ENCODE peak calls at places on chromosome 15, in nine cellular contexts. B, G, C, P, Y, J, I, V and K are unnamed samples.

GRCh38 chr15:90818251-90819210 is 49.9 kb upstream of the FURIN start:
- DNase-seq in V (no peak), C (no peak), I (no peak), G (no peak), Y (no peak), J (no peak), P (no peak), B (peak; percentile 74), K (peak; percentile 78)

GRCh38 chr15:100537326-100537725 is 8.6 kb upstream of the CERS3 start:
- DNase-seq in J (no peak), Y (no peak), G (no peak), V (no peak), C (no peak), I (no peak), B (no peak), P (no peak), K (no peak)

GRCh38 chr15:98809273-98809672 is 160.9 kb downstream of the IGF1R start:
- DNase-seq in G (no peak), I (no peak), P (no peak), Y (no peak), J (no peak), B (peak; percentile 75), C (no peak), V (no peak), K (no peak)

GRCh38 chr15:40266828-40267304 is 16.0 kb downstream of the ANKRD63 start:
- DNase-seq in B (no peak), P (peak; percentile 98), Y (peak; percentile 94), V (no peak), G (peak; percentile 76), C (peak; percentile 76), J (peak; percentile 94), I (no peak), K (no peak)

GRCh38 chr15:80844011-80844732 is 65.0 kb downstream of the CEMIP start:
- DNase-seq in B (no peak), Y (peak; percentile 35), C (no peak), V (no peak), P (peak; percentile 53), J (peak; percentile 62), I (no peak), G (peak; percentile 28), K (no peak)

GRCh38 chr15:97316362-97316761 is 644.1 kb upstream of the ARRDC4 start:
- DNase-seq in V (no peak), C (no peak), J (no peak), G (no peak), I (no peak), P (no peak), B (no peak), Y (no peak), K (no peak)

GRCh38 chr15:51884517-51885236 is 55.2 kb downstream of the TMOD3 start:
- DNase-seq in J (peak; percentile 26), I (no peak), C (no peak), P (no peak), G (no peak), B (no peak), Y (no peak), V (no peak), K (no peak)

GRCh38 chr15:49988766-49989165 is 130.3 kb downstream of the ATP8B4 start:
- DNase-seq in C (no peak), Y (no peak), B (no peak), P (no peak), I (no peak), V (no peak), J (no peak), G (no peak), K (no peak)

GRCh38 chr15:60408438-60409105 is 10.8 kb upstream of the ANXA2 start:
- DNase-seq in G (peak; percentile 54), I (no peak), P (peak; percentile 77), Y (peak; percentile 90), C (no peak), J (peak; percentile 86), B (no peak), V (no peak), K (no peak)

GRCh38 chr15:81263477-81263876 is 60.5 kb downstream of the STARD5 start:
- DNase-seq in Y (no peak), G (no peak), C (no peak), J (no peak), V (no peak), B (no peak), I (no peak), P (no peak), K (no peak)

GRCh38 chr15:44029940-44030568 is 165.0 kb downstream of the FRMD5 start:
- DNase-seq in G (peak; percentile 36), B (no peak), Y (no peak), V (no peak), P (peak; percentile 69), I (no peak), C (no peak), J (peak; percentile 69), K (no peak)

GRCh38 chr15:83210619-83211018 is 3.0 kb upstream of the HDGFL3 start:
- DNase-seq in J (peak; percentile 16), I (peak; percentile 65), C (peak; percentile 33), V (no peak), Y (peak; percentile 46), P (peak; percentile 45), G (peak; percentile 72), B (no peak), K (peak; percentile 32)

GRCh38 chr15:50003786-50004334 is 115.2 kb downstream of the ATP8B4 start:
- DNase-seq in V (peak; percentile 77), P (peak; percentile 96), C (peak; percentile 93), I (peak; percentile 78), B (peak; percentile 62), G (peak; percentile 82), J (peak; percentile 83), Y (peak; percentile 97), K (peak; percentile 87)

GRCh38 chr15:25242957-25243799 is 195.6 kb downstream of the UBE3A start:
- DNase-seq in C (no peak), J (no peak), P (no peak), I (no peak), V (no peak), Y (no peak), G (no peak), B (peak; percentile 43), K (no peak)

GRCh38 chr15:100279849-100280248 is 61.9 kb downstream of the ADAMTS17 start:
- DNase-seq in V (no peak), Y (no peak), J (no peak), P (no peak), I (no peak), C (no peak), B (no peak), G (no peak), K (no peak)

GRCh38 chr15:90650956-90651689 is 66.0 kb upstream of the BLM start:
- DNase-seq in V (peak; percentile 68), B (no peak), C (no peak), J (no peak), Y (no peak), I (no peak), G (no peak), P (no peak), K (no peak)

GRCh38 chr15:41443275-41443674 is 26.4 kb downstream of the RTF1 start:
- DNase-seq in Y (no peak), G (no peak), I (no peak), J (no peak), V (no peak), P (no peak), C (no peak), B (no peak), K (no peak)

GRCh38 chr15:93854088-93854487 is 377.3 kb upstream of the MCTP2 start:
- DNase-seq in P (no peak), C (no peak), B (no peak), Y (no peak), V (no peak), J (no peak), G (no peak), I (no peak), K (no peak)

GRCh38 chr15:99603828-99604227 is 38.0 kb downstream of the MEF2A start:
- DNase-seq in V (no peak), Y (no peak), I (no peak), B (no peak), C (no peak), J (no peak), P (peak; percentile 32), G (no peak), K (no peak)

GRCh38 chr15:59371458-59372351 is 966 bp downstream of the MYO1E start:
- DNase-seq in Y (peak; percentile 82), I (peak; percentile 39), C (peak; percentile 75), B (peak; percentile 79), P (peak; percentile 25), V (peak; percentile 74), J (peak; percentile 40), G (no peak), K (peak; percentile 88)

GRCh38 chr15:42359249-42359648 is at the start of gene CAPN3:
- DNase-seq in J (no peak), I (no peak), C (no peak), B (no peak), P (no peak), V (no peak), Y (no peak), G (no peak), K (no peak)

GRCh38 chr15:34795267-34796081 is at the start of gene ACTC1:
- DNase-seq in P (peak; percentile 37), J (peak; percentile 72), C (peak; percentile 82), G (no peak), V (no peak), Y (no peak), I (no peak), B (peak; percentile 76), K (peak; percentile 85)

GRCh38 chr15:40235201-40235890 is 3.5 kb upstream of the PAK6 start:
- DNase-seq in B (no peak), P (no peak), G (no peak), Y (no peak), V (no peak), I (no peak), J (no peak), C (no peak), K (peak; percentile 50)

GRCh38 chr15:25717861-25718504 is 145.1 kb downstream of the ATP10A start:
- DNase-seq in I (no peak), C (no peak), B (no peak), J (no peak), P (no peak), Y (no peak), V (no peak), G (no peak), K (no peak)

GRCh38 chr15:92643849-92644815 is 11.4 kb downstream of the FAM174B start:
- DNase-seq in V (no peak), G (no peak), C (no peak), Y (peak; percentile 64), J (no peak), I (no peak), B (no peak), P (no peak), K (no peak)

GRCh38 chr15:66040211-66040892 is 171.1 kb downstream of the RAB11A start:
- DNase-seq in I (no peak), C (no peak), B (no peak), Y (no peak), V (no peak), G (no peak), J (no peak), P (no peak), K (no peak)

GRCh38 chr15:100959066-100960050 is 40.2 kb downstream of the LRRK1 start:
- DNase-seq in V (no peak), P (no peak), Y (no peak), G (no peak), J (no peak), B (no peak), C (no peak), I (no peak), K (no peak)

GRCh38 chr15:78407889-78408640 is 30.0 kb upstream of the IREB2 start:
- DNase-seq in V (no peak), I (no peak), P (no peak), J (no peak), Y (no peak), C (no peak), B (no peak), G (no peak), K (no peak)

GRCh38 chr15:26838742-26839460 is 28.0 kb upstream of the GABRA5 start:
- DNase-seq in J (no peak), P (no peak), G (no peak), I (no peak), Y (peak; percentile 43), B (no peak), C (peak; percentile 14), V (no peak), K (peak; percentile 82)

GRCh38 chr15:60660290-60661051 is 181.5 kb upstream of the ICE2 start:
- DNase-seq in C (peak; percentile 33), V (no peak), J (peak; percentile 17), I (no peak), P (peak; percentile 72), B (no peak), G (peak; percentile 63), Y (no peak), K (no peak)

GRCh38 chr15:43514241-43515057 is 3.0 kb upstream of the MAP1A start:
- DNase-seq in G (no peak), B (no peak), Y (peak; percentile 51), C (peak; percentile 44), V (no peak), P (peak; percentile 47), J (peak; percentile 30), I (peak; percentile 8), K (no peak)